ENCODE peak calls at places on chromosomes 16 and 17, in eight cellular contexts. U is body of pancreas; M is left ventricle myocardium inferior; G is MM.1S; I is adrenal gland; H is tibial artery; A is CD8-positive, alpha-beta T cell; X is thoracic aorta. O is an unnamed sample.

GRCh38 chr16:31120129-31120528 is 2.7 kb downstream of the KAT8 start:
- DNase-seq in U (no peak), M (no peak), G (no peak), I (no peak), H (no peak), A (no peak), X (no peak), O (no peak)

GRCh38 chr16:74862743-74863244 is 88.2 kb upstream of the FA2H start:
- DNase-seq in U (no peak), M (no peak), G (peak; percentile 35), I (no peak), H (no peak), A (no peak), X (no peak), O (no peak)

GRCh38 chr16:88566158-88566557 is 4.0 kb upstream of the ZC3H18 start:
- DNase-seq in U (no peak), M (no peak), G (no peak), I (no peak), H (no peak), A (no peak), X (no peak), O (no peak)

GRCh38 chr16:53732296-53732929 is 28.5 kb downstream of the FTO start:
- DNase-seq in U (peak; percentile 27), M (no peak), G (no peak), I (peak; percentile 66), H (no peak), A (no peak), X (no peak), O (no peak)

GRCh38 chr16:75471723-75472634 is 7.5 kb upstream of the TMEM170A start:
- DNase-seq in U (peak; percentile 72), M (no peak), G (peak; percentile 14), I (peak; percentile 78), H (peak; percentile 57), A (peak; percentile 56), X (no peak), O (no peak)

GRCh38 chr16:4293822-4294457 is 21.1 kb upstream of the TFAP4 start:
- DNase-seq in U (peak; percentile 52), M (peak; percentile 46), G (no peak), I (peak; percentile 80), H (peak; percentile 51), A (no peak), X (no peak), O (peak; percentile 51)

GRCh38 chr16:6375471-6376075 is 957.1 kb upstream of the RBFOX1 start:
- DNase-seq in U (no peak), M (no peak), G (no peak), I (no peak), H (no peak), A (no peak), X (no peak), O (no peak)

GRCh38 chr16:57307365-57307764 is 22.9 kb upstream of the PLLP start:
- DNase-seq in U (no peak), M (no peak), G (no peak), I (no peak), H (no peak), A (no peak), X (no peak), O (no peak)

GRCh38 chr17:66469088-66469442 is 166.7 kb downstream of the PRKCA start:
- DNase-seq in U (no peak), M (peak; percentile 21), G (no peak), I (no peak), H (no peak), A (no peak), X (no peak), O (no peak)

GRCh38 chr16:1487395-1488053 is 1.2 kb downstream of the PTX4 start:
- DNase-seq in U (no peak), M (no peak), G (no peak), I (no peak), H (no peak), A (no peak), X (no peak), O (peak; percentile 10)

GRCh38 chr16:81997738-81998137 is 13.5 kb downstream of the SDR42E1 start:
- DNase-seq in U (peak; percentile 17), M (no peak), G (no peak), I (peak; percentile 26), H (no peak), A (no peak), X (no peak), O (no peak)

GRCh38 chr17:41307647-41308046 is 1.5 kb downstream of the KRTAP16-1 start:
- DNase-seq in U (no peak), M (no peak), G (no peak), I (no peak), H (no peak), A (no peak), X (no peak), O (no peak)

GRCh38 chr17:49497147-49498036 is 2.3 kb downstream of the NGFR start:
- DNase-seq in U (no peak), M (peak; percentile 62), G (no peak), I (peak; percentile 48), H (peak; percentile 76), A (peak; percentile 56), X (peak; percentile 49), O (peak; percentile 66)

GRCh38 chr16:89140981-89141883 is 30.3 kb upstream of the CDH15 start:
- DNase-seq in U (no peak), M (no peak), G (no peak), I (no peak), H (no peak), A (no peak), X (no peak), O (no peak)

GRCh38 chr17:39193346-39193745 is 4.1 kb downstream of the CACNB1 start:
- DNase-seq in U (no peak), M (no peak), G (no peak), I (no peak), H (no peak), A (no peak), X (no peak), O (no peak)

GRCh38 chr16:81519298-81520150 is 74.9 kb downstream of the CMIP start:
- DNase-seq in U (no peak), M (no peak), G (peak; percentile 27), I (no peak), H (no peak), A (no peak), X (no peak), O (no peak)

DNA sequence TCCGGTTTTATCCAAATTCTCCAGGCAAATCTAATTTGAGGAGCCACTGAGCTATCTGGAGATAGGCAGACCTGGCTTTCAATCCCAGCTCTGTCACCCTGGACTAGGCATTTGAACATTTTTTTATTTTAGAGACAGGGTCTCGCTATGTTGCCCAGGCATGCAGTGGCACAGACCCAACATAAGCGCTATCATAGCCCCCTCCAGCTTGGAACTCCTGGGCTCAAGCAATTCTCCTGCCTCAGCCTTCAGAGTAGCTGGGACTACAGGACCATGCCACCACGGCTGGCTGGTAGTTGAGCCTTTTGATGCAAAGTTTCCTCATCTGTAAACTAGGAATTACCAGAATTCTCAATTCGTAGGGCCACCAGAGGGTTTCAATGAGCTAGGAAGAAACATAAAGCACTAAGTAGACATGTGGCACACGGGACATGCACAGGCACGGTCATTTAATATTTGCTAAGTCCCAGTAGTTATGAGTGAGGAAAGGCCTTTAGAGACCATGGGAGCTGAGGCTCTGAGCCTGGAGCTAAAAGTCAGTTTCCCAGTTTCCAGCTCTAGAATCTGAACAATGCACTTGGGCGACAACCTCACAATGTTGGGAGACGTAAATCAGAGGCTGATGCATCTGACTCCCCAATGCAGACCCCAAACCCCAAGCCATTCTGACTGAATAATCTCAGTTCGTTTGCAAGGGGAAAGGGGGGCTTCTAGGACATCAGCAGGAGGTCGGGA is 1.1 kb downstream of the ELOB start:
- DNase-seq in U (no peak), M (no peak), G (no peak), I (no peak), H (no peak), A (no peak), X (no peak), O (no peak)
- H3K27ac ChIP-seq in U (no peak overlapping the region), M (peak overlapping the region; percentile 100), G (no peak overlapping the region), I (no peak overlapping the region), H (peak overlapping the region; percentile 99), A (no peak overlapping the region), X (no peak overlapping the region), O (peak overlapping the region; percentile 90)

GRCh38 chr17:57605734-57606105 is 139.4 kb downstream of the CCDC182 start:
- DNase-seq in U (no peak), M (no peak), G (no peak), I (no peak), H (no peak), A (no peak), X (no peak), O (no peak)

GRCh38 chr17:57603978-57604377 is 141.1 kb downstream of the CCDC182 start:
- DNase-seq in U (peak; percentile 67), M (no peak), G (peak; percentile 81), I (peak; percentile 48), H (no peak), A (peak; percentile 81), X (no peak), O (no peak)

GRCh38 chr17:57604771-57605733 is 140.0 kb downstream of the CCDC182 start:
- DNase-seq in U (peak; percentile 65), M (peak; percentile 54), G (peak; percentile 90), I (peak; percentile 78), H (no peak), A (peak; percentile 71), X (no peak), O (peak; percentile 50)

GRCh38 chr17:57602896-57603295 is 142.2 kb downstream of the CCDC182 start:
- DNase-seq in U (no peak), M (no peak), G (no peak), I (no peak), H (no peak), A (no peak), X (no peak), O (no peak)

GRCh38 chr17:57603541-57603940 is 141.6 kb downstream of the CCDC182 start:
- DNase-seq in U (no peak), M (no peak), G (peak; percentile 30), I (no peak), H (no peak), A (no peak), X (no peak), O (no peak)
- H3K4me1 ChIP-seq in U (peaks cover 48% of the 10 kb centered on the region), M (peaks cover 53% of the 10 kb centered on the region), G (peaks cover 69% of the 10 kb centered on the region), I (peaks cover 48% of the 10 kb centered on the region), H (peaks cover 9% of the 10 kb centered on the region), A (peaks cover 100% of the 10 kb centered on the region), X (peaks cover 37% of the 10 kb centered on the region), O (peaks cover 68% of the 10 kb centered on the region)

DNA sequence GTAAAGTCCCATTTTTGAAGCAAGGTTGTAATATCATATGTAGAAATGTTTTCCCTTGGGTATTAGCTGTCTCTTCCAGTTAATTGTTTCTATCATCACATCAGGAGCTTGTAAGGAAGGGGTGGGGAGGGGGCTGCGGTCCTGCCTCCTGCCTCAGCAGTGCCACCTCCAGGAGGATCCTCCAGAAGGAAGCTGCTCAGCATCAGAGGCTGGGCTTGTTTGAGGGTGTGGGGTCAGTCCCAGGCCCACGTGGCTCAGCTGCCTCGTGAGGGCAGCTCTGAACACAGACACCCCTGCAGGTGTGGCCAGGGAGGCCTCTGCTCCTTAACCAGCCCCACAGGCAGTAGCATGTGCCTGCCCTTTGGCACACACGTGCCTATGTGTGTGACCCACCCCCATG is 46.2 kb downstream of the MRM1 start:
- DNase-seq in U (no peak), M (no peak), G (no peak), I (no peak), H (no peak), A (no peak), X (no peak), O (no peak)
- TF ChIP-seq CTCF in U (no peak), M (no peak), G (no peak), I (no peak), H (no peak), A (no peak), X (no peak), O (no peak)

DNA sequence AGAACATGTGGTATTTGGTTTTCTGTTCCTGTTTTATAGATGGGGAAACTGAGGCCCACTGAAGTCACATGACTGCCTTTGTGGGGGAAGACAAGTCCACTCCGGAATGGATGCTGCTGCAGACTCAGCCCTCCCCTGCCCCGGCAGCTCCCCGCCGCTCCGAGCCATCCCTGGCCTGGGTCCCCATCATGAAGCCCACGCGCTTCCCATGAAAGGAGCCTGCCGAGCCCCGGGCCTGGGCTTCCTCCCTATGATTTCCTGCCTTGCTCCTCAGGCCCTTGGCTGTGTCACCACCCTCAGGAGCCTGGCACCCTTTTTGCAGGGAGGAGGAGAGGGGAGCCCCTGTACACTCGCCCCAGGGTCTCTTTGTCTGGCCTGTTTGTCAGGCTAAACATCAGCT is 125.3 kb upstream of the FOXF1 start:
- DNase-seq in U (no peak), M (no peak), G (no peak), I (no peak), H (no peak), A (no peak), X (no peak), O (no peak)
- H3K27ac ChIP-seq in U (no peak overlapping the region), M (no peak overlapping the region), G (no peak overlapping the region), I (no peak overlapping the region), H (no peak overlapping the region), A (no peak overlapping the region), X (no peak overlapping the region), O (no peak overlapping the region)

O was measured in heart right ventricle.